ENCODE peak calls at places on chromosomes 3 and 15, in ten cellular contexts. One of them, this sample, is unnamed.
A peak's percentile ranks its signal among the peaks of the same experiment; 100 is the strongest.

GRCh38 chr3:48058089-48058488 is 41.9 kb upstream of the MAP4 start:
- DNase-seq in sigmoid colon: no peak
- DNase-seq in HEK293T: no peak
- DNase-seq in astrocyte of the cerebellum: no peak
- DNase-seq in adipocyte: no peak
- DNase-seq in CD14-positive monocyte: no peak
- DNase-seq in cardiac fibroblast: peak; percentile 53
- DNase-seq in posterior cingulate gyrus: no peak
- DNase-seq in stimulated activated CD8-positive, alpha-beta memory T cell treated with anti-CD3 and anti-CD28 coated beads, Interleukin-15, amount 100 ng/mL, for 1 hour: no peak
- DNase-seq in activated CD4-positive, alpha-beta T cell treated with anti-CD3 and anti-CD28 coated beads for 48 hours: no peak
- DNase-seq in this sample: no peak

GRCh38 chr15:51332211-51333147 is 5.9 kb downstream of the CYP19A1 start:
- DNase-seq in astrocyte of the cerebellum: no peak
- DNase-seq in activated CD4-positive, alpha-beta T cell treated with anti-CD3 and anti-CD28 coated beads for 48 hours: no peak
- DNase-seq in stimulated activated CD8-positive, alpha-beta memory T cell treated with anti-CD3 and anti-CD28 coated beads, Interleukin-15, amount 100 ng/mL, for 1 hour: no peak
- DNase-seq in sigmoid colon: no peak
- DNase-seq in cardiac fibroblast: peak; percentile 78
- DNase-seq in adipocyte: peak; percentile 8
- DNase-seq in CD14-positive monocyte: no peak
- DNase-seq in posterior cingulate gyrus: no peak
- DNase-seq in HEK293T: no peak
- DNase-seq in this sample: no peak

GRCh38 chr3:57112206-57112605 is 51.7 kb downstream of the SPATA12 start:
- DNase-seq in CD14-positive monocyte: no peak
- DNase-seq in stimulated activated CD8-positive, alpha-beta memory T cell treated with anti-CD3 and anti-CD28 coated beads, Interleukin-15, amount 100 ng/mL, for 1 hour: no peak
- DNase-seq in posterior cingulate gyrus: no peak
- DNase-seq in sigmoid colon: no peak
- DNase-seq in HEK293T: peak; percentile 49
- DNase-seq in astrocyte of the cerebellum: no peak
- DNase-seq in adipocyte: no peak
- DNase-seq in activated CD4-positive, alpha-beta T cell treated with anti-CD3 and anti-CD28 coated beads for 48 hours: no peak
- DNase-seq in cardiac fibroblast: no peak
- DNase-seq in this sample: no peak

GRCh38 chr3:52704611-52705437 is 767 bp downstream of the GLT8D1 start:
- DNase-seq in CD14-positive monocyte: no peak
- DNase-seq in sigmoid colon: no peak
- DNase-seq in adipocyte: peak; percentile 77
- DNase-seq in posterior cingulate gyrus: no peak
- DNase-seq in activated CD4-positive, alpha-beta T cell treated with anti-CD3 and anti-CD28 coated beads for 48 hours: peak; percentile 23
- DNase-seq in cardiac fibroblast: peak; percentile 37
- DNase-seq in astrocyte of the cerebellum: no peak
- DNase-seq in HEK293T: peak; percentile 26
- DNase-seq in stimulated activated CD8-positive, alpha-beta memory T cell treated with anti-CD3 and anti-CD28 coated beads, Interleukin-15, amount 100 ng/mL, for 1 hour: no peak
- DNase-seq in this sample: peak; percentile 51

GRCh38 chr3:150603090-150603887 is at the start of gene SELENOT:
- DNase-seq in posterior cingulate gyrus: peak; percentile 83
- DNase-seq in adipocyte: peak; percentile 96
- DNase-seq in activated CD4-positive, alpha-beta T cell treated with anti-CD3 and anti-CD28 coated beads for 48 hours: peak; percentile 95
- DNase-seq in sigmoid colon: peak; percentile 97
- DNase-seq in cardiac fibroblast: peak; percentile 97
- DNase-seq in CD14-positive monocyte: peak; percentile 95
- DNase-seq in HEK293T: peak; percentile 97
- DNase-seq in astrocyte of the cerebellum: peak; percentile 92
- DNase-seq in stimulated activated CD8-positive, alpha-beta memory T cell treated with anti-CD3 and anti-CD28 coated beads, Interleukin-15, amount 100 ng/mL, for 1 hour: peak; percentile 84
- DNase-seq in this sample: peak; percentile 99

GRCh38 chr15:60005352-60006202 is 1.5 kb downstream of the FOXB1 start:
- DNase-seq in CD14-positive monocyte: no peak
- DNase-seq in adipocyte: no peak
- DNase-seq in sigmoid colon: no peak
- DNase-seq in HEK293T: no peak
- DNase-seq in posterior cingulate gyrus: no peak
- DNase-seq in cardiac fibroblast: no peak
- DNase-seq in astrocyte of the cerebellum: no peak
- DNase-seq in stimulated activated CD8-positive, alpha-beta memory T cell treated with anti-CD3 and anti-CD28 coated beads, Interleukin-15, amount 100 ng/mL, for 1 hour: no peak
- DNase-seq in activated CD4-positive, alpha-beta T cell treated with anti-CD3 and anti-CD28 coated beads for 48 hours: peak; percentile 34
- DNase-seq in this sample: no peak

GRCh38 chr3:190941694-190942280 is 79.3 kb upstream of the GMNC start:
- DNase-seq in astrocyte of the cerebellum: no peak
- DNase-seq in adipocyte: no peak
- DNase-seq in CD14-positive monocyte: no peak
- DNase-seq in activated CD4-positive, alpha-beta T cell treated with anti-CD3 and anti-CD28 coated beads for 48 hours: no peak
- DNase-seq in cardiac fibroblast: no peak
- DNase-seq in stimulated activated CD8-positive, alpha-beta memory T cell treated with anti-CD3 and anti-CD28 coated beads, Interleukin-15, amount 100 ng/mL, for 1 hour: no peak
- DNase-seq in sigmoid colon: no peak
- DNase-seq in HEK293T: peak; percentile 6
- DNase-seq in posterior cingulate gyrus: no peak
- DNase-seq in this sample: no peak

GRCh38 chr15:70778258-70779076 is 15.1 kb upstream of the UACA start:
- DNase-seq in sigmoid colon: no peak
- DNase-seq in HEK293T: no peak
- DNase-seq in adipocyte: peak; percentile 85
- DNase-seq in CD14-positive monocyte: no peak
- DNase-seq in stimulated activated CD8-positive, alpha-beta memory T cell treated with anti-CD3 and anti-CD28 coated beads, Interleukin-15, amount 100 ng/mL, for 1 hour: no peak
- DNase-seq in posterior cingulate gyrus: no peak
- DNase-seq in cardiac fibroblast: peak; percentile 80
- DNase-seq in astrocyte of the cerebellum: no peak
- DNase-seq in activated CD4-positive, alpha-beta T cell treated with anti-CD3 and anti-CD28 coated beads for 48 hours: no peak
- DNase-seq in this sample: no peak

GRCh38 chr3:195540031-195540430 is 3.1 kb downstream of the PPP1R2 start:
- DNase-seq in stimulated activated CD8-positive, alpha-beta memory T cell treated with anti-CD3 and anti-CD28 coated beads, Interleukin-15, amount 100 ng/mL, for 1 hour: no peak
- DNase-seq in astrocyte of the cerebellum: no peak
- DNase-seq in posterior cingulate gyrus: no peak
- DNase-seq in adipocyte: no peak
- DNase-seq in sigmoid colon: no peak
- DNase-seq in activated CD4-positive, alpha-beta T cell treated with anti-CD3 and anti-CD28 coated beads for 48 hours: peak; percentile 55
- DNase-seq in CD14-positive monocyte: no peak
- DNase-seq in HEK293T: no peak
- DNase-seq in cardiac fibroblast: no peak
- DNase-seq in this sample: no peak

GRCh38 chr15:58666957-58667356 is 82.5 kb downstream of the ADAM10 start:
- DNase-seq in sigmoid colon: no peak
- DNase-seq in activated CD4-positive, alpha-beta T cell treated with anti-CD3 and anti-CD28 coated beads for 48 hours: no peak
- DNase-seq in HEK293T: no peak
- DNase-seq in posterior cingulate gyrus: no peak
- DNase-seq in adipocyte: peak; percentile 65
- DNase-seq in astrocyte of the cerebellum: peak; percentile 12
- DNase-seq in CD14-positive monocyte: no peak
- DNase-seq in cardiac fibroblast: peak; percentile 71
- DNase-seq in stimulated activated CD8-positive, alpha-beta memory T cell treated with anti-CD3 and anti-CD28 coated beads, Interleukin-15, amount 100 ng/mL, for 1 hour: no peak
- DNase-seq in this sample: no peak

GRCh38 chr3:5787863-5788488 is 600.5 kb downstream of the EDEM1 start:
- DNase-seq in CD14-positive monocyte: no peak
- DNase-seq in astrocyte of the cerebellum: no peak
- DNase-seq in HEK293T: no peak
- DNase-seq in activated CD4-positive, alpha-beta T cell treated with anti-CD3 and anti-CD28 coated beads for 48 hours: no peak
- DNase-seq in stimulated activated CD8-positive, alpha-beta memory T cell treated with anti-CD3 and anti-CD28 coated beads, Interleukin-15, amount 100 ng/mL, for 1 hour: no peak
- DNase-seq in sigmoid colon: peak; percentile 63
- DNase-seq in cardiac fibroblast: no peak
- DNase-seq in posterior cingulate gyrus: peak; percentile 31
- DNase-seq in adipocyte: no peak
- DNase-seq in this sample: no peak

GRCh38 chr15:79549196-79549595 is 117.1 kb downstream of the MINAR1 start:
- DNase-seq in CD14-positive monocyte: no peak
- DNase-seq in activated CD4-positive, alpha-beta T cell treated with anti-CD3 and anti-CD28 coated beads for 48 hours: no peak
- DNase-seq in stimulated activated CD8-positive, alpha-beta memory T cell treated with anti-CD3 and anti-CD28 coated beads, Interleukin-15, amount 100 ng/mL, for 1 hour: no peak
- DNase-seq in adipocyte: no peak
- DNase-seq in cardiac fibroblast: no peak
- DNase-seq in sigmoid colon: no peak
- DNase-seq in HEK293T: no peak
- DNase-seq in posterior cingulate gyrus: no peak
- DNase-seq in astrocyte of the cerebellum: no peak
- DNase-seq in this sample: no peak

GRCh38 chr3:23071306-23071705 is 131.8 kb upstream of the UBE2E2 start:
- DNase-seq in stimulated activated CD8-positive, alpha-beta memory T cell treated with anti-CD3 and anti-CD28 coated beads, Interleukin-15, amount 100 ng/mL, for 1 hour: no peak
- DNase-seq in CD14-positive monocyte: no peak
- DNase-seq in adipocyte: no peak
- DNase-seq in sigmoid colon: no peak
- DNase-seq in astrocyte of the cerebellum: no peak
- DNase-seq in cardiac fibroblast: no peak
- DNase-seq in activated CD4-positive, alpha-beta T cell treated with anti-CD3 and anti-CD28 coated beads for 48 hours: no peak
- DNase-seq in posterior cingulate gyrus: no peak
- DNase-seq in HEK293T: no peak
- DNase-seq in this sample: no peak

GRCh38 chr3:58638586-58638985 is 28.0 kb downstream of the FAM3D start:
- DNase-seq in astrocyte of the cerebellum: no peak
- DNase-seq in CD14-positive monocyte: no peak
- DNase-seq in cardiac fibroblast: no peak
- DNase-seq in posterior cingulate gyrus: no peak
- DNase-seq in stimulated activated CD8-positive, alpha-beta memory T cell treated with anti-CD3 and anti-CD28 coated beads, Interleukin-15, amount 100 ng/mL, for 1 hour: no peak
- DNase-seq in activated CD4-positive, alpha-beta T cell treated with anti-CD3 and anti-CD28 coated beads for 48 hours: no peak
- DNase-seq in adipocyte: no peak
- DNase-seq in sigmoid colon: no peak
- DNase-seq in HEK293T: no peak
- DNase-seq in this sample: no peak

GRCh38 chr3:194306771-194307640 is 44.1 kb downstream of the CPN2 start:
- DNase-seq in sigmoid colon: peak; percentile 40
- DNase-seq in astrocyte of the cerebellum: no peak
- DNase-seq in CD14-positive monocyte: no peak
- DNase-seq in activated CD4-positive, alpha-beta T cell treated with anti-CD3 and anti-CD28 coated beads for 48 hours: peak; percentile 35
- DNase-seq in cardiac fibroblast: no peak
- DNase-seq in stimulated activated CD8-positive, alpha-beta memory T cell treated with anti-CD3 and anti-CD28 coated beads, Interleukin-15, amount 100 ng/mL, for 1 hour: no peak
- DNase-seq in HEK293T: no peak
- DNase-seq in posterior cingulate gyrus: no peak
- DNase-seq in adipocyte: no peak
- DNase-seq in this sample: no peak

This sample was measured in erythroblast.